ENCODE peak calls at places on chromosomes 1 and 21, in seven cellular contexts. N, C, E, G, Z, K and Y are unnamed samples.

GRCh38 chr1:92503926-92504750 is 17.4 kb upstream of the GFI1 start:
- DNase-seq in N (no peak), C (no peak), E (no peak), G (no peak), Z (no peak), K (no peak), Y (no peak)

GRCh38 chr1:181166377-181167196 is 78.1 kb downstream of the IER5 start:
- DNase-seq in N (peak), C (peak), E (no peak), G (peak), Z (peak), K (no peak), Y (peak)

GRCh38 chr1:201648911-201649775 is 110.2 kb downstream of the NAV1 start:
- DNase-seq in N (peak), C (no peak), E (peak), G (no peak), Z (peak), K (no peak), Y (peak)

GRCh38 chr1:24963099-24963872 is 33.2 kb upstream of the RUNX3 start:
- DNase-seq in N (no peak), C (no peak), E (no peak), G (no peak), Z (peak), K (no peak), Y (no peak)

GRCh38 chr1:25699501-25700089 is 83.0 kb downstream of the MAN1C1 start:
- DNase-seq in N (no peak), C (no peak), E (no peak), G (no peak), Z (no peak), K (no peak), Y (no peak)

GRCh38 chr1:1081311-1082238 is 7.5 kb upstream of the RNF223 start:
- DNase-seq in N (no peak), C (no peak), E (no peak), G (no peak), Z (peak), K (no peak), Y (no peak)

GRCh38 chr21:18840239-18840638 is 436.7 kb upstream of the TMPRSS15 start:
- DNase-seq in N (peak), C (no peak), E (no peak), G (no peak), Z (no peak), K (no peak), Y (no peak)

GRCh38 chr1:197913495-197914276 is 3.5 kb upstream of the LHX9 start:
- DNase-seq in N (no peak), C (no peak), E (no peak), G (no peak), Z (no peak), K (no peak), Y (peak)

GRCh38 chr1:78003070-78003751 is 1.5 kb upstream of the DNAJB4 start:
- DNase-seq in N (no peak), C (no peak), E (no peak), G (no peak), Z (no peak), K (no peak), Y (no peak)

GRCh38 chr1:161787355-161787754 is 21.2 kb downstream of the ATF6 start:
- DNase-seq in N (no peak), C (no peak), E (no peak), G (no peak), Z (no peak), K (no peak), Y (no peak)

GRCh38 chr1:56522680-56523079 is 56.7 kb downstream of the PLPP3 start:
- DNase-seq in N (no peak), C (no peak), E (no peak), G (no peak), Z (no peak), K (no peak), Y (no peak)

GRCh38 chr1:200245492-200245891 is 164.3 kb downstream of the ZNF281 start:
- DNase-seq in N (no peak), C (no peak), E (no peak), G (no peak), Z (no peak), K (no peak), Y (no peak)

GRCh38 chr1:209839875-209840491 is 12.2 kb downstream of the UTP25 start:
- DNase-seq in N (no peak), C (no peak), E (no peak), G (no peak), Z (no peak), K (no peak), Y (no peak)

GRCh38 chr1:76186617-76187016 is 112.1 kb downstream of the ST6GALNAC3 start:
- DNase-seq in N (no peak), C (no peak), E (no peak), G (no peak), Z (no peak), K (no peak), Y (no peak)

GRCh38 chr1:29513357-29513756 is 277.0 kb downstream of the PTPRU start:
- DNase-seq in N (peak), C (peak), E (no peak), G (no peak), Z (no peak), K (no peak), Y (no peak)

GRCh38 chr21:34889287-34889536 is 159.9 kb downstream of the RUNX1 start:
- DNase-seq in N (no peak), C (peak), E (no peak), G (peak), Z (peak), K (no peak), Y (no peak)

GRCh38 chr1:22850681-22851080 is 122.0 kb downstream of the LACTBL1 start:
- DNase-seq in N (no peak), C (no peak), E (peak), G (no peak), Z (peak), K (peak), Y (no peak)

GRCh38 chr1:108107658-108108057 is 92.5 kb downstream of the SLC25A24 start:
- DNase-seq in N (no peak), C (no peak), E (no peak), G (peak), Z (no peak), K (no peak), Y (no peak)

GRCh38 chr1:116487016-116487415 is 83.8 kb downstream of the CD58 start:
- DNase-seq in N (no peak), C (no peak), E (no peak), G (no peak), Z (no peak), K (no peak), Y (no peak)

GRCh38 chr1:238345837-238346236 is 455.1 kb upstream of the ZP4 start:
- DNase-seq in N (no peak), C (no peak), E (no peak), G (no peak), Z (no peak), K (no peak), Y (no peak)